ENCODE peak calls at places on chromosome 2, in four cellular contexts. D is choroid plexus epithelial cell, X is A549, U is adrenal gland. K is an unnamed sample.

GRCh38 chr2:219737270-219737691 is 109.9 kb downstream of the SLC4A3 start:
- DNase-seq in X (peak), D (peak), U (no peak), K (peak)

GRCh38 chr2:9630001-9630749 is 622 bp downstream of the YWHAQ start:
- DNase-seq in D (peak), X (peak), U (peak), K (peak)

GRCh38 chr2:75587954-75588587 is 27.3 kb upstream of the EVA1A start:
- DNase-seq in X (no peak), U (no peak), D (peak), K (no peak)

GRCh38 chr2:1900736-1901135 is 156.4 kb upstream of the PXDN start:
- DNase-seq in U (no peak), X (no peak), D (peak), K (no peak)

GRCh38 chr2:50535971-50536759 is 495.8 kb downstream of the NRXN1 start:
- DNase-seq in D (peak), U (no peak), X (no peak), K (no peak)

GRCh38 chr2:29528891-29529520 is 392.4 kb downstream of the ALK start:
- DNase-seq in U (peak), X (no peak), D (peak), K (peak)

GRCh38 chr2:23411752-23412431 is 26.9 kb downstream of the KLHL29 start:
- DNase-seq in D (peak), X (no peak), U (no peak), K (no peak)

GRCh38 chr2:96470636-96471035 is 34.5 kb downstream of the NEURL3 start:
- DNase-seq in D (peak), X (peak), U (peak), K (peak)

GRCh38 chr2:120949957-120950590 is 214.4 kb downstream of the GLI2 start:
- DNase-seq in U (no peak), D (no peak), X (no peak), K (no peak)

GRCh38 chr2:238005528-238005927 is 38.7 kb downstream of the UBE2F start:
- DNase-seq in D (no peak), X (no peak), U (no peak), K (no peak)

GRCh38 chr2:112154246-112155110 is 16.3 kb downstream of the FBLN7 start:
- DNase-seq in U (no peak), D (no peak), X (no peak), K (no peak)

GRCh38 chr2:128315122-128315828 is 3.4 kb downstream of the HS6ST1 start:
- DNase-seq in X (no peak), D (no peak), U (no peak), K (peak)

DNA sequence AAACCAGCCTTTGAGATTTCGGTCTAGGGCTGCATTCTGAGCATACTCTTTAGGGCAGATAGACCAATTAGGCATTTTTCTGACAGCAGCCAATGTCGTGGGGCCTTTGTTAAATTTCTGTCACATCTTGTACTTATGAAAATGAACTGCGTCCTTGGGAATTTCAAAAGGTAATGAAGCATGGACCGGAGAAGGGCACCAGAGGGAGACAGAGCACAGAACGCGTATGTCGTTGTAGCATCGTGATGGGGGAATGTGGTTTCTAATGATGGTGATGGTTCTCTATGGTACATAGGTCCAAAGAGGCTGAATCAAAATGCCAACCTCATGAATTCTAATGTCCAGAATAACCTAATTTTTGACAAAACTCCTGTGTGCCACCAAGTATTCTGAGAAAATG is 483.9 kb upstream of the CRIM1 start:
- DNase-seq in X (peak), D (no peak), U (no peak), K (no peak)
- TF ChIP-seq CTCF in X (peak), D (peak), U (no peak), K (no peak)

DNA sequence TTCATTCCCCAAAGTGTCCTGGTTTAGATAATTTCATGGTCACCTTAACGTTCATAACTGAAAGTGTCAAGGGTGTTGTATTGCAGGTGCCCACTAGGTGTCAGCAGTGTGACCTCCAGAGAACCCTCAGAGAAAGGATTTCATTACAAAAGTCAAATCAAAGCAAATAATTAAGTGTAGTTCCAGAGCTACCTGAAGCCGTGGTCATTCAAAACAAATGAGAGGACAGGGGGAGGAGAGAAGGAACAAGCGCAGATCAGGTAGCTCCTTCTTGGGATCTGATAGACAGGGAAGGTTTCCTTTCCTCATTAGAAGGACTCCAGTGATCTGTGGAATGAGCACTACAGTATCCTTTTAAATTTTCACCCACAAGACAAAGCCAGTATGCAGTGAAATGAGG is at the start of gene SLC9A4:
- DNase-seq in U (peak), D (peak), X (peak), K (no peak)
- TF ChIP-seq CTCF in U (peak), D (peak), X (peak), K (peak)

GRCh38 chr2:168246072-168246482 is 1.3 kb downstream of the STK39 start:
- DNase-seq in D (no peak), U (no peak), X (peak), K (no peak)

GRCh38 chr2:168247341-168248305 is at the start of gene STK39:
- DNase-seq in D (peak), U (peak), X (peak), K (peak)

GRCh38 chr2:168245074-168245825 is 2.1 kb downstream of the STK39 start:
- DNase-seq in U (no peak), X (no peak), D (peak), K (no peak)

GRCh38 chr2:168244318-168244717 is 3.1 kb downstream of the STK39 start:
- DNase-seq in D (peak), X (no peak), U (no peak), K (peak)

DNA sequence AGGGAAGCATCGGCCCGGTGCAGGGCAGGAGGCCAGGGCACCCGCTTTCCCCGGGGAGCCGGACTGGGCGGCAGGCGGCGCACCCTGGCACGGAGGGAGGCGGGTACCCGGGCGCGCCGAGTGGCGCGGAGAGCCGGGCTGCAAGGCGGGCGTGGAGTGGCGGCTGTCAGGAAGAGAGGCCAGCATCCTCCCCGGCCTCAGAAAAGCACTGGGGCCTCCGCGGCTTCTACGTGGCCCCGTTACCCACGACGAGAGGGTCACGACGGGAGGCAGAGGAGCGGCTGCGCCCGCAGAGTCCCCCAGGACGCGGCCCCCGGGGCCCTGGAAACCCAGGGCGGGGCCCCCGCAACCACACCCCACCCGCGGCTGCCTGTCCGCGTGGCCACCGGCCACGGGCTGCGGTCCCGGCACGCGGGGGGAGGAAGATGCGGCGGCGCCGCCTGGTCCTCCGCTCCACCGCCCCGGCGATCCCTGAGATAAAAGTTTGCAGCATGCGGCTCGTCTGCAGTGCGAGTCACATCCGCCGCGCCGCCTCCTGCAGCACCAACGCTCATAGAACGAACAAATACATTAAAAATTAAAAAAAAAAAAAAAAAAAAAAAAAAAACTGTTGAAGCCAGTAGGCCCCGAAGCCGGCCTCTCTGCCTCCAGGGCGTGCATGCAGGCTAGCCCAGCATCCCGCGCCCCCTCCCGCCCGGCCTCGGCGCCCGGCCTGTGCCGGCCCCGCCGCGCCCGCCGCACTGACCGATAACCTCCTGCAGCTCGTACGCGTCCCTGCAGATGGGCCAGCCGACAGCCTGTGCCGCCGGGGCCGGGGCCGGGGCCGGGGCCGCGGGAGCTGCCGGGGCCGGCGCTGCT is 683 bp downstream of the STK39 start:
- DNase-seq in D (peak), U (peak), X (peak), K (peak)
- TF ChIP-seq CTCF in D (no peak), U (peak), X (peak), K (peak)

GRCh38 chr2:170282851-170283250 is 104.9 kb downstream of the MYO3B start:
- DNase-seq in D (no peak), U (no peak), X (no peak), K (no peak)
- TF ChIP-seq CTCF in D (no peak), U (no peak), X (no peak), K (no peak)

GRCh38 chr2:158464426-158465281 is 7.9 kb downstream of the PKP4 start:
- DNase-seq in D (peak), U (no peak), X (peak), K (no peak)

GRCh38 chr2:158463496-158464095 is 6.8 kb downstream of the PKP4 start:
- DNase-seq in X (no peak), D (no peak), U (no peak), K (no peak)

GRCh38 chr2:158467248-158467647 is 10.5 kb downstream of the PKP4 start:
- DNase-seq in D (no peak), X (no peak), U (no peak), K (no peak)
- TF ChIP-seq CTCF in D (no peak), X (no peak), U (no peak), K (no peak)

DNA sequence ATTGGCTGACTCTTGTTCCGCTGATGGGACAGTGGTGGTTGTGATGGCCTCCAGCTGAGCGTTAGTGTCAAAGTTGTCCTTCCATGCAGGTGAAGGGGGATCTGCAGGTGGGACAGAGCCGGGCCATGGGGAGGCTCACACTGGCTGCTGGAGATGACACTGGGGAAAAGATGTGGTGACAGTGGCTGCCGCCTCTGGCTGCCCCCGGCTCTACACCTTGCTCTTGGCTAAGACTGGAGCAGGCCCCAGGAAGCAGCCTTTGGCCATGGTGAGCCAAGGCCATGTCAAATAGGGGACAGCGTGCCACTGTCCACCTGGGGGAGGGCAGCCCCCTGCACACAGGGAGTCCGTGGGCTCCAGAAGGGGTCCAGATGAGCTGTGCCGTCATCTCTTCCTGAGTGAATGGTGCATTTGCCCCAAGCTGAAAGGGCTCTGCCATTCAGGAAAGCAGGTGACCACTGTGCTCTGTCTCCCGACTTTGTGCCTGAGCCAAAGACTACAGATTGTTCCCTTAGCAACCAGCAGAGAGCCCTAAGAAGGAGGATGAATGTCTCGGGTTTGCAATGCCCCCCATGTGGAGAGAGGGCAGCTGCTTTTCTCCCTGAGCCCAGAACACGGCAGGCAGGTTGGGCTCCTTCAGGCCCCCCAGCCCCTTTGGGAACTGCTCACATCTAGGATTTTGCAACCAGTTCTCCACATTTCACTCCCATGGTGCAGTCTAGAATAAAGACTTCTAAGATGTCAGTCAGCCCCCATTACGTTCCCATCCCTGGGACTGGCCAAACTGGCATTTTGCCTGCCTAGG is 79.1 kb upstream of the BCL2L11 start:
- DNase-seq in D (no peak), U (no peak), X (no peak), K (no peak)
- TF ChIP-seq CTCF in D (no peak), U (no peak), X (no peak), K (no peak)

K was measured in left ventricle myocardium inferior.